ENCODE peak calls at places on chromosome 9, in ten cellular contexts. G is NCI-H1105 treated with DMSO at 0.1 percent for 48 hours; T is NCI-H69; A is caudate nucleus; L is activated naive CD4-positive, alpha-beta T cell treated with anti-CD3 and anti-CD28 coated beads for 36 hours; S is AG09309; U is activated CD8-positive, alpha-beta memory T cell treated with anti-CD3 and anti-CD28 coated beads for 24 hours; I is iPS-NIHi11; H is NCI-H345; K is PC-3. E is an unnamed sample.
A peak's percentile ranks its signal among the peaks of the same experiment; 100 is the strongest.

GRCh38 chr9:8284835-8285234 is 485.3 kb upstream of the DMAC1 start:
- DNase-seq in G (no peak), T (no peak), A (no peak), L (no peak), S (no peak), U (no peak), I (no peak), H (no peak), K (no peak), E (no peak)

GRCh38 chr9:13532407-13532806 is 252.9 kb upstream of the MPDZ start:
- DNase-seq in G (no peak), T (no peak), A (no peak), L (no peak), S (no peak), U (no peak), I (no peak), H (no peak), K (no peak), E (no peak)

GRCh38 chr9:107334103-107334776 is 51.2 kb downstream of the RAD23B start:
- DNase-seq in G (no peak), T (no peak), A (no peak), L (no peak), S (no peak), U (no peak), I (no peak), H (no peak), K (no peak), E (no peak)

GRCh38 chr9:129386812-129387177 is 208.7 kb upstream of the IER5L start:
- DNase-seq in G (no peak), T (no peak), A (no peak), L (no peak), S (no peak), U (no peak), I (no peak), H (no peak), K (no peak), E (no peak)

GRCh38 chr9:79166005-79166404 is 405.8 kb upstream of the TLE4 start:
- DNase-seq in G (no peak), T (peak; percentile 79), A (no peak), L (no peak), S (peak; percentile 39), U (no peak), I (no peak), H (no peak), K (peak; percentile 36), E (no peak)

GRCh38 chr9:108704156-108704852 is 151.5 kb downstream of the ACTL7B start:
- DNase-seq in G (no peak), T (no peak), A (no peak), L (no peak), S (no peak), U (no peak), I (no peak), H (no peak), K (peak; percentile 40), E (no peak)

GRCh38 chr9:110126986-110127864 is 80.7 kb downstream of the C9orf152 start:
- DNase-seq in G (no peak), T (no peak), A (no peak), L (no peak), S (no peak), U (no peak), I (peak; percentile 26), H (no peak), K (no peak), E (no peak)

GRCh38 chr9:95778957-95779356 is 96.5 kb upstream of the ERCC6L2 start:
- DNase-seq in G (no peak), T (no peak), A (no peak), L (no peak), S (no peak), U (no peak), I (no peak), H (no peak), K (no peak), E (no peak)

GRCh38 chr9:114047717-114048116 is 30.4 kb downstream of the AMBP start:
- DNase-seq in G (no peak), T (no peak), A (no peak), L (no peak), S (no peak), U (peak; percentile 35), I (peak; percentile 54), H (no peak), K (peak; percentile 22), E (no peak)

E was measured in thoracic aorta.